ENCODE peak calls at places on chromosomes 13 and 19, in seven cellular contexts. K, H, C, F, R, M and D are unnamed samples.

GRCh38 chr19:6556480-6556879 is 25.7 kb downstream of the TNFSF9 start:
- DNase-seq in K (no peak), H (no peak), C (no peak), F (no peak), R (no peak), M (no peak), D (no peak)

GRCh38 chr13:27667946-27668345 is 46.3 kb downstream of the POLR1D start:
- DNase-seq in K (no peak), H (no peak), C (peak), F (no peak), R (no peak), M (no peak), D (no peak)

GRCh38 chr13:99275093-99275469 is 16.9 kb upstream of the GPR18 start:
- DNase-seq in K (no peak), H (no peak), C (no peak), F (no peak), R (peak), M (no peak), D (peak)

GRCh38 chr13:21576424-21576823 is 27.5 kb downstream of the MICU2 start:
- DNase-seq in K (no peak), H (no peak), C (no peak), F (no peak), R (no peak), M (no peak), D (no peak)

GRCh38 chr19:46180701-46181385 is 32.8 kb downstream of the IGFL2 start:
- DNase-seq in K (no peak), H (no peak), C (no peak), F (no peak), R (no peak), M (no peak), D (peak)

GRCh38 chr19:4645718-4646117 is 6.4 kb downstream of the TNFAIP8L1 start:
- DNase-seq in K (no peak), H (no peak), C (no peak), F (no peak), R (no peak), M (no peak), D (no peak)

GRCh38 chr13:52945348-52945747 is 83.3 kb upstream of the OLFM4 start:
- DNase-seq in K (no peak), H (no peak), C (no peak), F (no peak), R (no peak), M (no peak), D (no peak)

GRCh38 chr13:50720856-50721663 is 122.4 kb downstream of the DLEU7 start:
- DNase-seq in K (no peak), H (no peak), C (no peak), F (no peak), R (no peak), M (no peak), D (no peak)

GRCh38 chr13:111255228-111255790 is 65.1 kb upstream of the TEX29 start:
- DNase-seq in K (no peak), H (no peak), C (no peak), F (no peak), R (no peak), M (no peak), D (no peak)

GRCh38 chr19:31408460-31409124 is 59.4 kb upstream of the TSHZ3 start:
- DNase-seq in K (no peak), H (no peak), C (no peak), F (peak), R (peak), M (peak), D (peak)

GRCh38 chr13:87244256-87244870 is 426.8 kb upstream of the SLITRK5 start:
- DNase-seq in K (no peak), H (no peak), C (no peak), F (no peak), R (no peak), M (no peak), D (no peak)

GRCh38 chr19:58575183-58576041 is 2.3 kb upstream of the MZF1 start:
- DNase-seq in K (peak), H (peak), C (peak), F (peak), R (peak), M (peak), D (peak)

GRCh38 chr13:63643543-63643942 is 2227.9 kb upstream of the PCDH20 start:
- DNase-seq in K (no peak), H (no peak), C (no peak), F (no peak), R (no peak), M (no peak), D (no peak)

GRCh38 chr19:12720851-12721655 is 2.7 kb downstream of the TNPO2 start:
- DNase-seq in K (peak), H (peak), C (peak), F (no peak), R (no peak), M (peak), D (no peak)

GRCh38 chr13:27789153-27789494 is 3.2 kb upstream of the GSX1 start:
- DNase-seq in K (no peak), H (no peak), C (no peak), F (no peak), R (no peak), M (no peak), D (no peak)

GRCh38 chr13:68676513-68677115 is 1431.0 kb upstream of the ATXN8OS start:
- DNase-seq in K (no peak), H (no peak), C (no peak), F (no peak), R (no peak), M (no peak), D (no peak)

GRCh38 chr13:34162545-34162936 is 344.6 kb downstream of the RFC3 start:
- DNase-seq in K (no peak), H (no peak), C (no peak), F (no peak), R (peak), M (no peak), D (peak)

GRCh38 chr13:102571075-102571474 is 25.7 kb upstream of the TPP2 start:
- DNase-seq in K (no peak), H (no peak), C (no peak), F (no peak), R (no peak), M (no peak), D (no peak)

DNA sequence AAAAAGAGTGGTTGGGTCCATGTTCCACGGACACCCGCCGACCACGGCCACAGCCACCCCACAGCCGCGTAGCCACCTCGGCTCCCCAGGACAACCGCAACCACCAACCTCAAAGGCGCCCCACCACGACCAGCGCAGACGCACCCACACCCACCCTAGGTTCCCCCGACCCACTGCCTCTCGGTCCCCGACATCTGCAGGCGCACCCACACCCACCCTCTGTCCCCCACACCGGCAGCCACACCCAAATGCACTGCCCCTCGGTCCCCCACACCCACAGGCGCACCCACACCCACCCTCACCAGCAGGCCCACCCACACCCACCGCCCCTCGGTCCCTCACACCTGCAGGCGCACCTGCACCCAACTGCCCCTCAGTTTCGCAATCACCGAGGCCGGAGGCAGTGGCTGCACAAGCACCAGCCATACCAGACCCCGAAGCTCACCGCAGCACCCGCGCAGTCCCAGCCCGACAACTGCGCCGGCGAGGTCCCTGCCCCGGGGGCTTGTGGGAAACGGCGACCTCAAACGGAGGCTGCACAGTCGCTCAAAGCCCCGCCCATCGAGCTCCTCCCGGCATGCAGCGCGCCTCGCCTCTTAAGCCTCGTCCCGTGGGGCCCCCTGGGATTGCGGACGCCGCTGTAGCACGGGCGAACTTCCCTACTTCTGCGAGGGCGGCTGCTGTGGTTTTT is 18.3 kb downstream of the ZNF77 start:
- DNase-seq in K (peak), H (no peak), C (no peak), F (no peak), R (no peak), M (no peak), D (no peak)
- H3K4me3 ChIP-seq in K (no peak), H (no peak), C (no peak), F (no peak), R (no peak), M (no peak), D (no peak)

DNA sequence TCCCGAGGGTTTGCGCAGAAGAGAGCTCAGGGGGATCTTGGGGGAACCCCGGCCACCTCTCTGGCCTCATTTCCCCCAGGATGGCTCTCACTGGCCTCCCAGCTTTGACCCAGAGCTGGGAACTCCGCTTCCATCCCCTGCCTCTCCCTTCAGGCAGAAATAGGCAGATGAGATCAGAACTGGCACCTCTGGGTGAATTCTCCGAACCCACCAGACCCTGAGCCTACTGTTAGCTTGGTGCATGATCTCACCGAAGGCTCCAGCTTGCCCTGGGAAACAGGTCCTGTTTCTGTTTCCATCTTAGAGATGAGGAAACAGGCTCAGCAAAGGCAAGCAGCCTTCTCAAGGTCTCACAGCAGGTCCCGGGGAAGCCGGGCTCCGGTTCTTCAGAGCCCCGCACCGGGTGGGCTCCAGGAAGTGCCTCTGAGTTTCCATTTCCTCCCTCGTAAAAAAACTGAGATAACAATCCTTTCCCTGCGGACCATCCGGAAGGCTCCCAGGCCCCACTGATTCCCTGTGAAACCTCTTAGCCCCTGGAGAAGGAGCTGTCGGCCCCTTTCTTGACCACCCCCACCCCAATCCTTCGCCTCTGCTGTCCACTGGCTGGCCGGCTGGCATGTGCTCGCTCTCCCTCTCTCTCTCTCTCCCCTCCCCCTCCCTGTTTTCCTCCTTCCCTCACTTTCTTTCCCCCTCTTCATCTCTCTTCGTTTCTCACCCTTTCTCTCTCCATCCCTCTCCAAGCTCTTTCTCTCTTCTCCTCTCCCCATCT is 2.1 kb downstream of the NECTIN2 start:
- DNase-seq in K (no peak), H (no peak), C (no peak), F (no peak), R (no peak), M (peak), D (no peak)
- H3K4me3 ChIP-seq in K (peak), H (peak), C (peak), F (peak), R (peak), M (peak), D (peak)

DNA sequence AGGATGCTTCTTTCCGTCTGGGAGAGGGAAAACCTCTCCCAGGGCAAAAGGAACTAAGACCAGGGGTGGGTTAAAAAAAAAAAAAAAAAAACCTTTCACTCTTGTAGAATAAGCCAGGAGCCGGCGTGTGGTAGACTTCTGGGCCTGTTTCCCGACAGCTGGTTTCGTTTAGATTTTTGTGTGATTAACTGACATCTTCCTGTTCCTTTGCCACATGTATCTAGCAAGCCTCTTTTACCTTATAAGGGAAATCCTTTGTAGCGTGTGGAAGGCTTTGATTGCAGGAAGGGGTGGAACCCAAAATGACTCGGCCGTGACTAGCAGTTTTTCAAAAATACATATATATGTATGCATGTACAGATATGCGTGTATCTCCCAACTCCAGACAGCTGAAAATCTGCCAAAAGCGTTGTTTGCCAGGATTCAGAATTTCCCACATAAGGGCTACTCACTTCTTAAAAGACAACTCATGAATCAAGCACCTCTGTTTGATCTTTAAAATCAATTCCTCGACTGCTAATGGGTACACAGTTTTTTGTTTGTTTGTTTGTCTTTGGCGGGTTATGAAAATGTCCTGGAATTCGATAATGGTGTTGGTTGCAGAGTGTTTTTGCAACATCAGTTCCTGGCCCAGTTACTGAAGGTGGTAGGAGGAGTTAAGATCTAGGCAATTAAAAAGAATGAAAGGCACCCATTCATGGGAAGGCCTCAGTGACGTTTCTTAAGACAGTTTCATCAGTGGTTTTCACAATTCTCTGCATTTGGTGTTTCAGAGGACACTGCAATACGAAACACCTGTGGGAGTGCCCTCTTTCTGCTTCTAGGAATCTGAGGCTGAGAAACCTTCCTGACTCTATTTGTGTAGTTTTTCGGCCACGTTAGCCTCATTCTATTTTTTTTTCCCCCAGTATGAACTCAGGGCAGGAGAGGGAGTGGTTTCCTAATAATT is 2.7 kb downstream of the TPM4 start:
- DNase-seq in K (no peak), H (no peak), C (peak), F (peak), R (peak), M (peak), D (peak)
- H3K4me3 ChIP-seq in K (peak), H (peak), C (peak), F (peak), R (peak), M (peak), D (peak)

GRCh38 chr19:50794778-50795664 is 4.8 kb downstream of the ACP4 start:
- DNase-seq in K (peak), H (no peak), C (no peak), F (no peak), R (no peak), M (no peak), D (peak)

GRCh38 chr19:50792852-50793250 is 2.6 kb downstream of the ACP4 start:
- DNase-seq in K (no peak), H (no peak), C (no peak), F (no peak), R (no peak), M (no peak), D (no peak)

GRCh38 chr19:50795665-50796073 is 5.5 kb downstream of the ACP4 start:
- DNase-seq in K (no peak), H (no peak), C (no peak), F (no peak), R (no peak), M (no peak), D (no peak)

GRCh38 chr19:50793558-50794065 is 3.4 kb downstream of the ACP4 start:
- DNase-seq in K (no peak), H (no peak), C (no peak), F (no peak), R (no peak), M (no peak), D (no peak)

DNA sequence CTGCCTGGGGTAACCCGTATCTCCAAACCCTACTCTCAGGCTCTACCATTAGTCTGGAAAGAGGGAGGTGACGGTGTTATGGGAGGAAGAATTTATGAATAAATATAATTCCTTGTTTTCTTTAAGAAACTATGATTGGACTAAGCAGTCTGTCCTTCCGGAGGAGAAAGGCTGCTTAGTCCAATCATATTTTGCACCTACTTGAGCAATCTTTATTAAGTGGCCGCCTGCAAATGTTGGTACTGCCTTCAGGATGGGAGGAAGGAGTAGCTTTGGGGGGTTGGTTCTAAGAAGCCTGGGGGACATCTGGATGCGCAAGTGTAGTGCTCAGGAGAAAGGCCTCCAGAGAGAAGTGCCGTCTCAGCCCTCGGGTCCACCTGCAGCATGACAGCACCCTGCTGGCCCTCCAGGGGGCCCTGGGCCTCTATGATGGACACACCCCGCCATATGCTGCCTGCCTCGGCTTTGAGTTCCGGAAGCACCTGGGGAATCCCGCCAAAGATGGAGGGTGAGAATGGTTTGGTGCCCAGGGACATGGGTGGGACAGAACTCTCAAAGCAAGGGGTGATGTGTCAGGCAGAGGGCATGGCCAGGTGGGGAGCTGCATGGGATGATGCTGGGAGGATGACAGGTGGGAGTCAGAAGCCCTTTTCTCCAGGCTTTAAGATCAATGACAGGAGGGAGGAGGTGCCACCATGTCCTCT is 4.0 kb downstream of the ACP4 start:
- DNase-seq in K (no peak), H (peak), C (no peak), F (no peak), R (no peak), M (no peak), D (peak)
- H3K4me3 ChIP-seq in K (no peak), H (no peak), C (no peak), F (no peak), R (no peak), M (no peak), D (no peak)

GRCh38 chr19:1606138-1606651 is 933 bp upstream of the UQCR11 start:
- DNase-seq in K (no peak), H (no peak), C (no peak), F (no peak), R (no peak), M (no peak), D (no peak)
- H3K4me3 ChIP-seq in K (peak), H (peak), C (peak), F (peak), R (peak), M (peak), D (peak)

DNA sequence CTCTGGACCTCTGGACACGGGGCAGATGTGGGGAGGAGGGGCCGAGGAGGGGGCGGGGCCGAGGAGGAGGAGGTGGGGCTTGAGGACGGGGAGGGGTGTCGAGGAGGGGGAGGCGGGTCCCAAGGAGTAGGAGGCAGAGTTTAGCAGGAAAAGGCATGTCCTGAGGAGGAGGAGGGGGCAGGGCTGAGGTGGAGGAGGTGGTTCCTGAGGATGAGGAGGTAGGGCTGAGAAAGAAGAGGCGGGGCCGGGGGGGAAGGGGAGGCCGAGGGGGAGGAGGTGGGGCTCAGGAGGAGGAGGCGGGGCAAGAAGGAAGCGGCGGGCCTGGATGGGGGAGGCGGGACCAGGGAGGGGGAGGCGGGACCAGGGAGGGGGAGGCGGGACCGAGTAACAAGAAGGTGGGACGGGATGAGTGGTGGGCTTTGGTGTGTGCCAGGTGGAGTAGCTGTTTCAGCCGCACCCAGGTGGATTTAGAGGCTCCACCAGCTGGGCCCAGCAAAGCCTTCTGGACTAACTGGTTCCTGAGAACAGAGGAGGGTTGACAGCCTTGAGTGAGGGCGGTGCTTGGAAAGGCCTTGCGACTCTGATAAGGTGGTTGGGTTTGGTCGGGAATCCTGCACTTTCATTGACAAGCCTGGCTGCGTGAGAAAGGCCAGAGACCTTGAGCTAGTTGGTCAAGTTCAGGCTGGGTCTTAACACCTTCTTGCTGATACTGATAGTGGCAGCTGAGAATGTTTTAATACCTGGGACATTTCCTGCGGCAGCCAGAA is 7.7 kb downstream of the TECR start:
- DNase-seq in K (peak), H (peak), C (peak), F (no peak), R (no peak), M (peak), D (no peak)
- H3K4me3 ChIP-seq in K (no peak), H (peak), C (no peak), F (no peak), R (no peak), M (peak), D (no peak)

DNA sequence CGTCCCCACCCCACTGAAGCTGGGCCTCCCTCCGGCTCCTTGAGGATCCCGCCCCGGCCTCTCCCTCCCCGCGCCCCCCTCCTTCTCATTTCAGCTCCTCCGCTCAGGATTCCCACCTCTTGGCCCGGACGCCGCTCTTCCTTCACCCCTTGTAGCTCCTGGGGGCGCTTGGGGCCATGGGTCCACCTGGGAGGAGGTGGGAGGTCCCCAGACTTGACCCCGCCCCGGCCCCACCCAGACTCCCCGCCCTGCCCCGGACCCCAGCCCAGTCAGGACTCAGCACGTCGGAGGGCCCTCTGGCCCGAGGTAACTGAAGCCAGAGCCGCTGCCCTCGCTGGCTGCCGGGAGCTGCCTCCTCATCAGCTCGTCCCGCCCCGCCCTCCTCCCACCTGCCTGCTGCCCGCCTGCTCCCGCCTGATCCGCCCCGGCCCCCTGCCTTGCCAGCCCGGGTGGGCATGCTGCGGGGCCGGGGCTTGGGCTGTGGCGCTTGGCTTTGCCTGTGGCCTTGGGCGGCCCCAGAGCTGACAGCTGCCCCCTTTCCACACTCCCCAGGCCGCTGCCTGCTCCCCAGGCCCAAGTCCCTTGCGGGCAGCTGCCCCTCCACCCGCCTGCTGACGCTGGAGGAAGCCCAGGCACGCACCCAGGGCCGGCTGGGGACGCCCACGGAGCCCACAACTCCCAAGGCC is 9.2 kb downstream of the ARHGAP33 start:
- DNase-seq in K (peak), H (no peak), C (no peak), F (no peak), R (no peak), M (no peak), D (no peak)
- H3K4me3 ChIP-seq in K (no peak), H (no peak), C (no peak), F (no peak), R (no peak), M (no peak), D (no peak)